ENCODE peak calls at places on chromosomes 12 and 14, in six cellular contexts. One of them, this sample, is unnamed.

GRCh38 chr14:75612157-75612556 is 33.7 kb downstream of the FLVCR2 start:
- DNase-seq in thoracic aorta: no peak
- DNase-seq in astrocyte of the spinal cord: no peak
- DNase-seq in cardiac fibroblast: no peak
- DNase-seq in GM23338: no peak
- DNase-seq in naive thymus-derived CD4-positive, alpha-beta T cell: no peak
- DNase-seq in this sample: no peak

GRCh38 chr12:113724703-113725556 is 241.2 kb downstream of the RBM19 start:
- DNase-seq in thoracic aorta: no peak
- DNase-seq in GM23338: no peak
- DNase-seq in cardiac fibroblast: no peak
- DNase-seq in naive thymus-derived CD4-positive, alpha-beta T cell: no peak
- DNase-seq in astrocyte of the spinal cord: no peak
- DNase-seq in this sample: no peak

GRCh38 chr12:45994736-45995135 is 4.4 kb upstream of the SCAF11 start:
- DNase-seq in cardiac fibroblast: no peak
- DNase-seq in GM23338: peak
- DNase-seq in naive thymus-derived CD4-positive, alpha-beta T cell: no peak
- DNase-seq in astrocyte of the spinal cord: no peak
- DNase-seq in thoracic aorta: no peak
- DNase-seq in this sample: no peak

GRCh38 chr14:50830932-50831703 is at the start of gene NIN:
- DNase-seq in thoracic aorta: peak
- DNase-seq in cardiac fibroblast: peak
- DNase-seq in astrocyte of the spinal cord: peak
- DNase-seq in GM23338: peak
- DNase-seq in naive thymus-derived CD4-positive, alpha-beta T cell: peak
- DNase-seq in this sample: peak

GRCh38 chr12:1821805-1822204 is 1.4 kb downstream of the LRTM2 start:
- DNase-seq in GM23338: no peak
- DNase-seq in astrocyte of the spinal cord: no peak
- DNase-seq in thoracic aorta: no peak
- DNase-seq in cardiac fibroblast: no peak
- DNase-seq in naive thymus-derived CD4-positive, alpha-beta T cell: no peak
- DNase-seq in this sample: no peak

GRCh38 chr14:32078794-32079663 is 1.9 kb downstream of the ARHGAP5 start:
- DNase-seq in GM23338: no peak
- DNase-seq in astrocyte of the spinal cord: peak
- DNase-seq in cardiac fibroblast: peak
- DNase-seq in thoracic aorta: no peak
- DNase-seq in naive thymus-derived CD4-positive, alpha-beta T cell: no peak
- DNase-seq in this sample: no peak

GRCh38 chr14:55705651-55706340 is 125.8 kb downstream of the KTN1 start:
- DNase-seq in thoracic aorta: no peak
- DNase-seq in GM23338: no peak
- DNase-seq in cardiac fibroblast: no peak
- DNase-seq in naive thymus-derived CD4-positive, alpha-beta T cell: no peak
- DNase-seq in astrocyte of the spinal cord: no peak
- DNase-seq in this sample: no peak

GRCh38 chr12:124306686-124307555 is 12.0 kb downstream of the RFLNA start:
- DNase-seq in naive thymus-derived CD4-positive, alpha-beta T cell: no peak
- DNase-seq in thoracic aorta: no peak
- DNase-seq in cardiac fibroblast: no peak
- DNase-seq in astrocyte of the spinal cord: no peak
- DNase-seq in GM23338: no peak
- DNase-seq in this sample: no peak

GRCh38 chr12:107570721-107571120 is 114.9 kb upstream of the PWP1 start:
- DNase-seq in thoracic aorta: no peak
- DNase-seq in GM23338: no peak
- DNase-seq in naive thymus-derived CD4-positive, alpha-beta T cell: no peak
- DNase-seq in cardiac fibroblast: peak
- DNase-seq in astrocyte of the spinal cord: peak
- DNase-seq in this sample: no peak

GRCh38 chr14:75470238-75470797 is 42.5 kb downstream of the JDP2 start:
- DNase-seq in naive thymus-derived CD4-positive, alpha-beta T cell: no peak
- DNase-seq in GM23338: no peak
- DNase-seq in astrocyte of the spinal cord: no peak
- DNase-seq in thoracic aorta: no peak
- DNase-seq in cardiac fibroblast: no peak
- DNase-seq in this sample: no peak

GRCh38 chr14:31950760-31951637 is 126.1 kb upstream of the ARHGAP5 start:
- DNase-seq in GM23338: peak
- DNase-seq in naive thymus-derived CD4-positive, alpha-beta T cell: no peak
- DNase-seq in cardiac fibroblast: peak
- DNase-seq in thoracic aorta: no peak
- DNase-seq in astrocyte of the spinal cord: peak
- DNase-seq in this sample: peak

GRCh38 chr14:66117600-66117999 is 368.6 kb upstream of the CCDC196 start:
- DNase-seq in astrocyte of the spinal cord: peak
- DNase-seq in thoracic aorta: no peak
- DNase-seq in GM23338: no peak
- DNase-seq in cardiac fibroblast: peak
- DNase-seq in naive thymus-derived CD4-positive, alpha-beta T cell: no peak
- DNase-seq in this sample: no peak

GRCh38 chr12:79691299-79692248 is 810 bp upstream of the PAWR start:
- DNase-seq in cardiac fibroblast: peak
- DNase-seq in thoracic aorta: peak
- DNase-seq in astrocyte of the spinal cord: peak
- DNase-seq in naive thymus-derived CD4-positive, alpha-beta T cell: no peak
- DNase-seq in GM23338: no peak
- DNase-seq in this sample: peak

GRCh38 chr14:91244501-91244901 is at the start of gene GPR68:
- DNase-seq in thoracic aorta: no peak
- DNase-seq in GM23338: peak
- DNase-seq in naive thymus-derived CD4-positive, alpha-beta T cell: no peak
- DNase-seq in astrocyte of the spinal cord: peak
- DNase-seq in cardiac fibroblast: peak
- DNase-seq in this sample: peak

GRCh38 chr12:75103822-75104221 is 105.8 kb downstream of the KCNC2 start:
- DNase-seq in astrocyte of the spinal cord: no peak
- DNase-seq in cardiac fibroblast: no peak
- DNase-seq in thoracic aorta: no peak
- DNase-seq in GM23338: no peak
- DNase-seq in naive thymus-derived CD4-positive, alpha-beta T cell: no peak
- DNase-seq in this sample: no peak

GRCh38 chr12:49518914-49519573 is 19.8 kb upstream of the KCNH3 start:
- DNase-seq in cardiac fibroblast: peak
- DNase-seq in GM23338: no peak
- DNase-seq in naive thymus-derived CD4-positive, alpha-beta T cell: no peak
- DNase-seq in thoracic aorta: no peak
- DNase-seq in astrocyte of the spinal cord: peak
- DNase-seq in this sample: no peak

GRCh38 chr14:105055334-105055733 is 9.9 kb downstream of the GPR132 start:
- DNase-seq in GM23338: no peak
- DNase-seq in astrocyte of the spinal cord: no peak
- DNase-seq in thoracic aorta: no peak
- DNase-seq in naive thymus-derived CD4-positive, alpha-beta T cell: no peak
- DNase-seq in cardiac fibroblast: no peak
- DNase-seq in this sample: no peak

GRCh38 chr14:36657409-36658090 is 4.1 kb upstream of the PAX9 start:
- DNase-seq in cardiac fibroblast: no peak
- DNase-seq in astrocyte of the spinal cord: no peak
- DNase-seq in thoracic aorta: no peak
- DNase-seq in naive thymus-derived CD4-positive, alpha-beta T cell: no peak
- DNase-seq in GM23338: peak
- DNase-seq in this sample: no peak
- H3K4me3 ChIP-seq in cardiac fibroblast: peak
- H3K4me3 ChIP-seq in astrocyte of the spinal cord: peak
- H3K4me3 ChIP-seq in thoracic aorta: peak
- H3K4me3 ChIP-seq in naive thymus-derived CD4-positive, alpha-beta T cell: no peak
- H3K4me3 ChIP-seq in GM23338: peak
- H3K4me3 ChIP-seq in this sample: no peak

GRCh38 chr12:127145929-127146789 is 1120.8 kb upstream of the TMEM132C start:
- DNase-seq in cardiac fibroblast: peak
- DNase-seq in thoracic aorta: no peak
- DNase-seq in astrocyte of the spinal cord: peak
- DNase-seq in GM23338: peak
- DNase-seq in naive thymus-derived CD4-positive, alpha-beta T cell: peak
- DNase-seq in this sample: no peak
- H3K4me3 ChIP-seq in cardiac fibroblast: peak
- H3K4me3 ChIP-seq in thoracic aorta: peak
- H3K4me3 ChIP-seq in astrocyte of the spinal cord: peak
- H3K4me3 ChIP-seq in GM23338: peak
- H3K4me3 ChIP-seq in naive thymus-derived CD4-positive, alpha-beta T cell: peak
- H3K4me3 ChIP-seq in this sample: no peak

DNA sequence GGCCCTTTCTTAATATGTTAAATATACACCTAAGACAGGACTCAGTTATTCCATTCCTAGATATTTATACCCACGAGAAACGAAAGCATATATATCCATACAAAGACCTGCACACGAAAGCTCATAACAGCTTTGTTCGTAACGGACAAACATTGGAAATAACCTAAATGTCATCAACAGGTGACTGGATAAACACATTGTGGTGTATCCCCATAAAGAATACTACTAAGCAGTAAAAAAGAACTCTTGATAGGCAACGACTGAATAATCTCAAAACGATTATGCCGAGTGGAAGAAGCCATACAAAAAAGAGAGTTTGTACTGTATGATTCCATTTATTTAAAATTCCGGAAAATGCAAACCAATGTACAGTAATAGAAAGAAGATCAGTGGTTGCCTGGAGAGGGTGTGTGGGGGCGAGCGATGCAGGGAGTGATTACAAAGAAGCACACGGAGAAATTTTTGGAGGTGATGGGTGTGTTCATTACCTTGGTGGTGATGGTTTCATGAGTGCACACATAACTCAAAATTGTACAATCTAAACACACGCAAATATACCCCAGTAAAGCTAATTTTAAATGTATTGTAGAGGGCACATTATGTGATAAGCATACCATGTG is 1.4 kb upstream of the SCN8A start:
- DNase-seq in GM23338: no peak
- DNase-seq in thoracic aorta: no peak
- DNase-seq in naive thymus-derived CD4-positive, alpha-beta T cell: no peak
- DNase-seq in astrocyte of the spinal cord: no peak
- DNase-seq in cardiac fibroblast: no peak
- DNase-seq in this sample: no peak
- H3K4me3 ChIP-seq in GM23338: peak
- H3K4me3 ChIP-seq in thoracic aorta: no peak
- H3K4me3 ChIP-seq in naive thymus-derived CD4-positive, alpha-beta T cell: no peak
- H3K4me3 ChIP-seq in astrocyte of the spinal cord: no peak
- H3K4me3 ChIP-seq in cardiac fibroblast: no peak
- H3K4me3 ChIP-seq in this sample: no peak

GRCh38 chr12:57099766-57100165 is 10.9 kb downstream of the NAB2 start:
- DNase-seq in astrocyte of the spinal cord: no peak
- DNase-seq in GM23338: no peak
- DNase-seq in thoracic aorta: no peak
- DNase-seq in naive thymus-derived CD4-positive, alpha-beta T cell: no peak
- DNase-seq in cardiac fibroblast: no peak
- DNase-seq in this sample: peak

GRCh38 chr12:57104292-57104910 is 6.8 kb downstream of the STAT6 start:
- DNase-seq in GM23338: no peak
- DNase-seq in naive thymus-derived CD4-positive, alpha-beta T cell: no peak
- DNase-seq in astrocyte of the spinal cord: no peak
- DNase-seq in cardiac fibroblast: no peak
- DNase-seq in thoracic aorta: no peak
- DNase-seq in this sample: peak

GRCh38 chr12:57099062-57099714 is 10.3 kb downstream of the NAB2 start:
- DNase-seq in astrocyte of the spinal cord: no peak
- DNase-seq in cardiac fibroblast: no peak
- DNase-seq in naive thymus-derived CD4-positive, alpha-beta T cell: no peak
- DNase-seq in GM23338: no peak
- DNase-seq in thoracic aorta: no peak
- DNase-seq in this sample: peak

GRCh38 chr12:57103856-57104255 is 7.3 kb downstream of the STAT6 start:
- DNase-seq in thoracic aorta: no peak
- DNase-seq in astrocyte of the spinal cord: no peak
- DNase-seq in cardiac fibroblast: no peak
- DNase-seq in naive thymus-derived CD4-positive, alpha-beta T cell: no peak
- DNase-seq in GM23338: no peak
- DNase-seq in this sample: no peak

DNA sequence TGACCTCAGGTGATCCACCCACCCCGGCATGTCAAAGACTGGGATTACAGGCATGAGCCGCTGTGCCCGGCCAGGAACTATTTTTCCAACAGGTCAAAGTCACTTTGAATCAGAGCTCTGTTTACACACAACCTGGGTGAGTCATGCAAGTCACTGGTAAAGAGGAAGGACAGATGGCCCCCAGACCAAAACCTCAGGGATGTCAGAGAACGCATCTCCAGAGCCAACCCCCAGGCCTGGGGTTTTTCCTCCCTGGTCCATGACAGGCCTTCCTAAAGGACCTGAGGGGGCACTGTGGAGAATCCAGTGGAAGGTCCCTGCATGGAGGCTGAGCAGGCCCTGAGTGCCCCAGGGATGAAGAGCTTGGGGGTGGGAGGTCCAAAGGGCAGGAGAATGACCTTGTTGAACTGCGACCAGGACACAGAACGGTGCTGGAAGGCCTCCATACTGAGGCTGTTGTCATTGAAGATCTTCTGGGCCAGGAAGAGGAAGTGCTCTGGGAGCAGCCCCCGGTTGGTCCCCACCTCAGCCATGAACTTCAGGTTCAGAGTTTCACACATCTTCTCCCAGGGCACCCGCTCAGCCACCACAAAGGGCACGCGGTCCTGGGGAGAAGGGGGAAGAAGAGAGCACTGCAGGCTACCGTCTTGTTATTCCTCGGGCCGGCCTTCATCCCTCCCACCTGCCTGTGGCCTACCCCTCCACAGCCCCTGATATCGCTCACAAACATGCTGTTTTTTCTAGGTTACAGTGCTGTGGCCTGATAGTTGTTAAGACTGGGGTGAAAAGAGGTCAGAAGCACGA is 9.1 kb downstream of the STAT6 start:
- DNase-seq in cardiac fibroblast: no peak
- DNase-seq in GM23338: no peak
- DNase-seq in thoracic aorta: no peak
- DNase-seq in naive thymus-derived CD4-positive, alpha-beta T cell: no peak
- DNase-seq in astrocyte of the spinal cord: no peak
- DNase-seq in this sample: peak
- H3K4me3 ChIP-seq in cardiac fibroblast: no peak
- H3K4me3 ChIP-seq in GM23338: no peak
- H3K4me3 ChIP-seq in thoracic aorta: no peak
- H3K4me3 ChIP-seq in naive thymus-derived CD4-positive, alpha-beta T cell: no peak
- H3K4me3 ChIP-seq in astrocyte of the spinal cord: no peak
- H3K4me3 ChIP-seq in this sample: no peak

DNA sequence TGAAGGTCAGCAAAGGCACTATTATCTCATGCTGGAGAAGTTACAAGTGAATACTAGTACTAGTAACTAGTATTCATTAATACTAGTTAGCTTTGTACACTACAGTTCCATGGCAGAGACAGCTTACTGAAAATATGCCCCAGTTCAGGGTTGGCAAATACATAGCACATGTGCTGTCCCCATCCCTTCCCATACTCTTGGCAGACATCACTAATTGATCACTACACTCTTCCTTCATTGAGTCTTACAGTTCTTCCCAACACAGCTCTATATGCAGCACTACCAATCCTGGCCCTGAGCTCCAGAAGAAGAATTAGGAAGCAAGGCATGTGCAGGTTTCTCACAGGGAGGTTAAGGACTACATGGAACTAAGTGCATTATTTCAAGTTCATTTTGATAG is 168.3 kb upstream of the EEA1 start:
- DNase-seq in GM23338: no peak
- DNase-seq in cardiac fibroblast: no peak
- DNase-seq in astrocyte of the spinal cord: no peak
- DNase-seq in thoracic aorta: no peak
- DNase-seq in naive thymus-derived CD4-positive, alpha-beta T cell: no peak
- DNase-seq in this sample: no peak
- H3K4me3 ChIP-seq in GM23338: no peak
- H3K4me3 ChIP-seq in cardiac fibroblast: no peak
- H3K4me3 ChIP-seq in astrocyte of the spinal cord: no peak
- H3K4me3 ChIP-seq in thoracic aorta: no peak
- H3K4me3 ChIP-seq in naive thymus-derived CD4-positive, alpha-beta T cell: no peak
- H3K4me3 ChIP-seq in this sample: no peak